ENCODE peak calls at places on chromosomes 1 and 21, in six cellular contexts. X, U, Z, D, Q and G are unnamed samples.
A peak's percentile ranks its signal among the peaks of the same experiment; 100 is the strongest.

GRCh38 chr1:3714284-3714741 is 37.9 kb upstream of the CCDC27 start:
- DNase-seq in D (no peak), Q (no peak), U (no peak), Z (no peak), X (no peak), G (no peak)

GRCh38 chr1:73162576-73162975 is 880.2 kb upstream of the NEGR1 start:
- DNase-seq in U (no peak), Z (no peak), X (no peak), D (no peak), Q (no peak), G (no peak)

GRCh38 chr1:230851291-230851691 is 17.0 kb downstream of the C1orf198 start:
- DNase-seq in U (no peak), Z (no peak), X (peak; percentile 63), Q (no peak), D (peak; percentile 73), G (peak; percentile 91)

GRCh38 chr1:8343464-8344001 is 25.6 kb downstream of the SLC45A1 start:
- DNase-seq in Q (peak; percentile 88), X (peak; percentile 96), Z (peak; percentile 90), D (peak; percentile 96), U (no peak), G (peak; percentile 91)

GRCh38 chr1:44632511-44633072 is 41.7 kb downstream of the TMEM53 start:
- DNase-seq in Q (peak; percentile 28), U (no peak), Z (no peak), X (peak; percentile 29), D (peak; percentile 23), G (no peak)

GRCh38 chr21:46509760-46510159 is 51.1 kb downstream of the DIP2A start:
- DNase-seq in Z (no peak), D (no peak), Q (peak; percentile 88), U (peak; percentile 85), X (no peak), G (no peak)

GRCh38 chr1:6578624-6579373 is 995 bp upstream of the ZBTB48 start:
- DNase-seq in Q (no peak), Z (no peak), D (no peak), X (no peak), U (no peak), G (no peak)

GRCh38 chr1:239952348-239953307 is 139.1 kb upstream of the FMN2 start:
- DNase-seq in U (no peak), Q (no peak), D (no peak), X (no peak), Z (no peak), G (no peak)

GRCh38 chr1:23101891-23102688 is 66.6 kb downstream of the LUZP1 start:
- DNase-seq in U (no peak), D (peak; percentile 33), Q (peak; percentile 58), Z (no peak), X (peak; percentile 46), G (no peak)

GRCh38 chr1:165383067-165383466 is 26.6 kb upstream of the LMX1A start:
- DNase-seq in D (peak; percentile 65), Z (no peak), X (peak; percentile 30), Q (no peak), U (no peak), G (no peak)

GRCh38 chr21:18350216-18350615 is 53.4 kb downstream of the TMPRSS15 start:
- DNase-seq in U (no peak), D (no peak), Z (no peak), X (peak; percentile 7), Q (no peak), G (no peak)

GRCh38 chr1:66426231-66426853 is 107.6 kb upstream of the SGIP1 start:
- DNase-seq in X (no peak), Q (no peak), Z (no peak), D (no peak), U (no peak), G (no peak)

GRCh38 chr1:28927442-28928305 is 13.3 kb downstream of the EPB41 start:
- DNase-seq in Q (no peak), D (peak; percentile 26), U (no peak), Z (no peak), X (peak; percentile 44), G (no peak)

GRCh38 chr1:155835548-155835947 is 21.5 kb downstream of the GON4L start:
- DNase-seq in Q (no peak), X (no peak), D (no peak), Z (no peak), U (no peak), G (peak; percentile 56)

GRCh38 chr21:36854391-36854790 is 112.1 kb downstream of the HLCS start:
- DNase-seq in U (peak; percentile 29), X (peak; percentile 58), Q (peak; percentile 39), D (peak; percentile 55), Z (no peak), G (no peak)

GRCh38 chr1:2098839-2099785 is 48.9 kb downstream of the PRKCZ start:
- DNase-seq in Q (no peak), D (no peak), U (no peak), X (no peak), Z (no peak), G (no peak)

GRCh38 chr21:46560568-46561447 is 44.1 kb downstream of the S100B start:
- DNase-seq in X (no peak), D (no peak), U (peak; percentile 12), Q (no peak), Z (no peak), G (no peak)

GRCh38 chr21:34936874-34937563 is 112.1 kb downstream of the RUNX1 start:
- DNase-seq in Z (no peak), D (no peak), Q (peak; percentile 37), U (no peak), X (peak; percentile 42), G (no peak)

GRCh38 chr1:107936498-107937481 is 28.2 kb downstream of the VAV3 start:
- DNase-seq in Q (peak; percentile 97), U (no peak), Z (peak; percentile 96), X (peak; percentile 95), D (peak; percentile 90), G (no peak)

GRCh38 chr21:46157396-46157986 is 2.1 kb upstream of the FTCD start:
- DNase-seq in D (no peak), Q (no peak), U (no peak), X (no peak), Z (no peak), G (no peak)

GRCh38 chr1:16721871-16722641 is 18.3 kb upstream of the RNU1-4 start:
- DNase-seq in Q (no peak), D (no peak), Z (no peak), U (peak; percentile 7), X (no peak), G (no peak)

GRCh38 chr1:157771666-157772425 is 5.1 kb downstream of the FCRL2 start:
- DNase-seq in U (no peak), D (no peak), Q (no peak), Z (no peak), X (no peak), G (no peak)

GRCh38 chr1:27963393-27963792 is 3.6 kb downstream of the XKR8 start:
- DNase-seq in U (no peak), Q (no peak), X (no peak), D (no peak), Z (no peak), G (no peak)

GRCh38 chr1:12594966-12595838 is 22.8 kb downstream of the DHRS3 start:
- DNase-seq in U (no peak), X (peak; percentile 69), D (peak; percentile 88), Q (no peak), Z (no peak), G (no peak)

GRCh38 chr1:180188103-180188506 is 33.4 kb downstream of the QSOX1 start:
- DNase-seq in X (peak; percentile 68), U (peak; percentile 94), D (peak; percentile 65), Q (peak; percentile 56), Z (peak; percentile 7), G (no peak)

DNA sequence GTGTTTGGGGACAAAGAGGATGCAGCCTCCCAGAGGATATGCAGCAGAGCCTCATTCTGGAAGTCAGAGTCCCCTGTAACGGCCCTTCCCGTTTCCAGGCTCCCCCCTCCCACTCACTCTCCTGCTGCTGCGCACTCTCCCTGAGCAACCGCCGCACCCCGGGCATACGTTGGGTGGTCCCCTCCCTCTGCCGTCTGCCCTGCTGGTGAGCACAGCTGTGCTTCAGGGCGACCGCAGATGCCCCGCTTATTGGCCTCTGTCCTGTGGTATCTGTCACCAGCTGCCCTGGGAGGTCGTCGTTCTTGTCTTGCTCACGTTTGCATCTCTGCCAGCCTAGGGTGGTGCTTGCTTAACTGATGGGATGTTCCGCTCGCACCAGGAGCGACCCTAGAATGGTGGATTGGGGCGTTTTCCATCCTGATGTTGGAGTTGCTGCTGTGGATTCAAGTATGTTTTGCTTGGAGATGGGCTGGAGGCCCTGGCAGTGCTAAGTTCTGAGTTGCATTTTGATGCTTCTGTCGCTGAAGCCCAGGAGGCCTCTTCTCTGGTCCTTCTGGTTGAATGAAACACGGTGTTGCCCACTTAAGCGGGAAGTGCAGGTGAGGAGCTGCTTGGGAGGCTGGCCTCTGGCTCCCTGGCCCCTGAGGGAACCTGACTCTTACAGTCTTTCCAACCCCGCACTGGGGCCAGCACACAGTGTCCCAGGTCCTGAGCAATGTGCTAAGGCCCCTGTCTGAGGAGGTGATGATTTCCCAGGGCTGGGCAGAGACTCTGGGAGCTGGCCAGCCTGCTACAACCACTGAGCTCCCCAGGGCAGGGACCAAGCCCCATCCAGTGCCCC is 3.2 kb downstream of the TMEM201 start:
- DNase-seq in D (no peak), Z (no peak), Q (no peak), X (no peak), U (no peak), G (no peak)
- TF ChIP-seq CTCF in D (no peak), Z (no peak), Q (no peak), X (no peak), U (no peak), G (no peak)

GRCh38 chr1:18808561-18808960 is 50.9 kb downstream of the TAS1R2 start:
- DNase-seq in Q (no peak), D (no peak), X (no peak), Z (no peak), U (no peak), G (no peak)

GRCh38 chr1:18805116-18805515 is 54.3 kb downstream of the TAS1R2 start:
- DNase-seq in D (no peak), Z (no peak), X (no peak), U (no peak), Q (no peak), G (no peak)

GRCh38 chr1:18803859-18804258 is 55.6 kb downstream of the TAS1R2 start:
- DNase-seq in U (no peak), Q (no peak), D (no peak), Z (no peak), X (no peak), G (no peak)

GRCh38 chr1:18807334-18808063 is 52.0 kb downstream of the TAS1R2 start:
- DNase-seq in Z (no peak), D (no peak), U (no peak), X (no peak), Q (no peak), G (no peak)

GRCh38 chr1:18805925-18806849 is 53.3 kb downstream of the TAS1R2 start:
- DNase-seq in Q (no peak), Z (no peak), D (no peak), U (no peak), X (no peak), G (no peak)
- TF ChIP-seq CTCF in Q (no peak), Z (no peak), D (no peak), U (no peak), X (no peak), G (no peak)

DNA sequence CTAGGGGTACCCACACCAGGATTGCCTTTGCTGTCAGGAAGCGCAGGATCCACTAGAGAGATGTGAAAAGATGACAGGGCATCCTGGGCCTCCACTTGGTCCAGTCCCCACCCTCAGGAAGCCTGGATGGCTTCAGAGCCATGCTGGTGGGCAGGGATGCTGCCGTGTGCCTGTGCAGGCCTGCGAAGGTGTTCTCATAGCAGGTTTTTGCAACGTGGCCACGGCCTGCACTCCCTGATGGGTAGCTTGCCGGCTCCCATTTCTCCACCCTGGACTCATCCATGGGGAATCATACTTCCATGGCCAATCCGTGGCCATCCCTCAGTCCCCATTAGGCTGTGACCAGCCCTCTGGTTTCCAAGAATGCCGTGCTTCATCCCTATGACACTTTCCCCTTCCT is 34.1 kb upstream of the CNTN2 start:
- DNase-seq in U (no peak), Q (no peak), D (no peak), X (no peak), Z (no peak), G (no peak)
- TF ChIP-seq CTCF in U (no peak), Q (no peak), D (no peak), X (no peak), Z (no peak), G (no peak)

GRCh38 chr21:25871566-25871965 is 136.8 kb downstream of the GABPA start:
- DNase-seq in Q (peak; percentile 33), D (no peak), Z (no peak), U (no peak), X (no peak), G (no peak)
- TF ChIP-seq CTCF in Q (peak; percentile 19), D (peak; percentile 10), Z (peak; percentile 14), U (no peak), X (peak; percentile 5), G (no peak)